ENCODE peak calls at places on chromosomes 13 and 19, in ten cellular contexts. C is NCI-H2029 treated with DMSO at 0.1 percent for 48 hours, Y is activated T-cell treated with anti-CD3 and anti-CD28 coated beads for 4 hours, F is right atrium auricular region, Z is sigmoid colon, W is NCI-H1105, M is GM04504, H is mammary epithelial cell, O is breast epithelium, T is ELR. N is an unnamed sample.

GRCh38 chr19:17997969-17998826 is 9.8 kb upstream of the ARRDC2 start:
- DNase-seq in C (no peak), Y (no peak), F (no peak), Z (no peak), W (no peak), M (no peak), H (no peak), O (no peak), T (peak), N (no peak)

GRCh38 chr19:39867133-39867532 is 21.0 kb upstream of the FBL start:
- DNase-seq in C (no peak), Y (no peak), F (no peak), Z (no peak), W (no peak), M (no peak), H (no peak), O (no peak), T (no peak), N (no peak)

GRCh38 chr19:47255947-47256687 is at the start of gene CCDC9:
- DNase-seq in C (peak), Y (no peak), F (peak), Z (peak), W (peak), M (peak), H (peak), O (peak), T (peak), N (peak)

GRCh38 chr19:12787458-12787857 is 3.8 kb upstream of the JUNB start:
- DNase-seq in C (no peak), Y (no peak), F (no peak), Z (no peak), W (no peak), M (no peak), H (no peak), O (no peak), T (no peak), N (no peak)

GRCh38 chr13:40809471-40809870 is 20.1 kb downstream of the SLC25A15 start:
- DNase-seq in C (no peak), Y (no peak), F (no peak), Z (no peak), W (no peak), M (no peak), H (no peak), O (no peak), T (no peak), N (no peak)

GRCh38 chr19:55696301-55697068 is 21.5 kb downstream of the EPN1 start:
- DNase-seq in C (no peak), Y (no peak), F (no peak), Z (no peak), W (no peak), M (no peak), H (no peak), O (no peak), T (no peak), N (no peak)

GRCh38 chr13:31134055-31134711 is 27.5 kb downstream of the HSPH1 start:
- DNase-seq in C (no peak), Y (no peak), F (no peak), Z (no peak), W (no peak), M (no peak), H (no peak), O (no peak), T (no peak), N (no peak)

GRCh38 chr13:77544365-77544764 is 8.9 kb downstream of the SCEL start:
- DNase-seq in C (peak), Y (no peak), F (peak), Z (peak), W (no peak), M (no peak), H (no peak), O (no peak), T (no peak), N (no peak)

GRCh38 chr19:2385053-2385721 is 25.1 kb downstream of the TMPRSS9 start:
- DNase-seq in C (peak), Y (no peak), F (no peak), Z (no peak), W (peak), M (peak), H (peak), O (peak), T (peak), N (peak)